ENCODE peak calls at places on chromosomes 6 and 20, in seven cellular contexts. O is posterior cingulate gyrus; N is sciatic nerve; X is HFFc6; L is HEK293T; H is tibial nerve; I is activated CD8-positive, alpha-beta memory T cell treated with anti-CD3 and anti-CD28 coated beads for 4 hours. T is an unnamed sample.

GRCh38 chr6:139494376-139495025 is 120.1 kb upstream of the CITED2 start:
- DNase-seq in O (no peak), H (no peak), X (no peak), I (no peak), N (no peak), L (no peak), T (no peak)

GRCh38 chr6:106177786-106178185 is 91.7 kb downstream of the PRDM1 start:
- DNase-seq in N (no peak), I (no peak), X (no peak), H (no peak), O (no peak), L (no peak), T (no peak)

GRCh38 chr20:41358717-41359116 is 7.9 kb downstream of the EMILIN3 start:
- DNase-seq in N (no peak), X (no peak), O (no peak), I (no peak), H (no peak), L (no peak), T (no peak)

GRCh38 chr6:16903470-16903869 is 142.2 kb upstream of the ATXN1 start:
- DNase-seq in H (no peak), N (no peak), L (no peak), I (no peak), O (no peak), X (peak), T (no peak)

GRCh38 chr20:44863661-44864060 is 21.8 kb upstream of the YWHAB start:
- DNase-seq in I (no peak), O (no peak), X (no peak), N (no peak), H (no peak), L (no peak), T (no peak)

GRCh38 chr20:48238326-48238725 is 453.0 kb upstream of the SULF2 start:
- DNase-seq in L (no peak), H (no peak), O (no peak), I (no peak), N (peak), X (peak), T (no peak)

GRCh38 chr6:57177545-57178225 is 5.6 kb downstream of the BAG2 start:
- DNase-seq in N (peak), O (no peak), X (no peak), H (peak), L (no peak), I (no peak), T (no peak)

GRCh38 chr20:48175261-48175660 is 390.0 kb upstream of the SULF2 start:
- DNase-seq in H (no peak), I (no peak), X (no peak), L (no peak), N (no peak), O (peak), T (no peak)

GRCh38 chr20:43389231-43389630 is 68.5 kb upstream of the SRSF6 start:
- DNase-seq in O (no peak), L (no peak), X (no peak), H (no peak), I (no peak), N (no peak), T (no peak)

GRCh38 chr20:53077373-53078205 is 105.4 kb downstream of the TSHZ2 start:
- DNase-seq in O (no peak), X (no peak), I (no peak), L (no peak), N (no peak), H (no peak), T (no peak)

GRCh38 chr6:49541210-49541724 is 9.2 kb upstream of the C6orf141 start:
- DNase-seq in N (no peak), X (peak), I (no peak), L (no peak), H (no peak), O (no peak), T (no peak)

GRCh38 chr20:63441777-63442493 is 30.5 kb downstream of the KCNQ2 start:
- DNase-seq in X (peak), N (no peak), L (peak), I (peak), H (no peak), O (peak), T (no peak)

GRCh38 chr20:51388756-51389542 is 153.6 kb downstream of the NFATC2 start:
- DNase-seq in H (no peak), O (peak), I (no peak), N (no peak), X (no peak), L (no peak), T (no peak)

GRCh38 chr6:16737389-16737788 is 23.9 kb downstream of the ATXN1 start:
- DNase-seq in H (no peak), X (peak), N (no peak), O (no peak), L (no peak), I (no peak), T (no peak)